ENCODE peak calls at places on chromosomes 2 and 18, in nine cellular contexts. C is CD8-positive, alpha-beta memory T cell; F is mucosa of descending colon; N is mesenchymal stem cell; H is memory B cell; K is NCI-H524; P is activated CD4-positive, alpha-beta T cell treated with anti-CD3 and anti-CD28 coated beads for 24 hours; M is MCF 10A; X is GM04504. A is an unnamed sample.

GRCh38 chr2:186755066-186755465 is 61.2 kb downstream of the FAM171B start:
- DNase-seq in H (no peak), K (no peak), M (no peak), F (no peak), N (no peak), X (peak), P (no peak), C (no peak), A (peak)

GRCh38 chr2:136213836-136214235 is 95.9 kb upstream of the CXCR4 start:
- DNase-seq in H (no peak), N (no peak), M (no peak), X (no peak), C (no peak), F (no peak), P (no peak), K (no peak), A (no peak)

GRCh38 chr2:10141736-10142639 is 19.4 kb downstream of the RRM2 start:
- DNase-seq in M (peak), N (no peak), X (no peak), F (no peak), P (no peak), C (peak), H (peak), K (no peak), A (no peak)

GRCh38 chr2:3730646-3731045 is 27.3 kb downstream of the DCDC2C start:
- DNase-seq in M (peak), F (no peak), H (no peak), N (no peak), K (no peak), X (no peak), C (no peak), P (no peak), A (peak)

GRCh38 chr18:76839395-76839794 is 17.0 kb downstream of the ZNF236 start:
- DNase-seq in P (no peak), M (no peak), K (no peak), N (no peak), X (no peak), H (no peak), C (no peak), F (no peak), A (no peak)

GRCh38 chr2:127420039-127420864 is 2.0 kb downstream of the PROC start:
- DNase-seq in X (no peak), C (no peak), K (no peak), H (no peak), F (no peak), P (no peak), N (no peak), M (no peak), A (no peak)

GRCh38 chr2:46943881-46944798 is 28.5 kb upstream of the MCFD2 start:
- DNase-seq in C (peak), X (no peak), K (no peak), M (no peak), N (no peak), H (peak), P (peak), F (no peak), A (no peak)

GRCh38 chr18:57311472-57311871 is 40.9 kb upstream of the ST8SIA3 start:
- DNase-seq in M (peak), X (no peak), H (no peak), P (no peak), C (no peak), K (no peak), F (no peak), N (no peak), A (no peak)

GRCh38 chr18:27214831-27215230 is 29.7 kb upstream of the CHST9 start:
- DNase-seq in M (peak), K (no peak), N (no peak), H (no peak), C (no peak), F (no peak), P (no peak), X (no peak), A (no peak)

GRCh38 chr2:236965021-236965840 is 120.5 kb upstream of the COPS8 start:
- DNase-seq in H (no peak), K (no peak), N (no peak), M (no peak), X (no peak), C (no peak), P (no peak), F (no peak), A (no peak)

GRCh38 chr2:65316072-65316471 is 88.4 kb downstream of the ACTR2 start:
- DNase-seq in M (peak), P (no peak), N (no peak), C (no peak), X (no peak), K (no peak), F (no peak), H (no peak), A (no peak)

GRCh38 chr2:70709746-70710145 is 58.3 kb downstream of the ADD2 start:
- DNase-seq in H (no peak), K (no peak), F (no peak), N (no peak), M (no peak), X (no peak), P (no peak), C (no peak), A (no peak)

GRCh38 chr18:79918089-79919011 is 33.1 kb downstream of the SLC66A2 start:
- DNase-seq in P (no peak), C (no peak), H (no peak), X (no peak), M (no peak), K (no peak), F (no peak), N (no peak), A (no peak)

GRCh38 chr2:53960476-53960875 is 10.3 kb downstream of the PSME4 start:
- DNase-seq in P (no peak), K (no peak), N (no peak), H (no peak), X (no peak), F (no peak), C (no peak), M (no peak), A (no peak)

GRCh38 chr2:100036020-100036419 is 106.4 kb downstream of the AFF3 start:
- DNase-seq in P (no peak), F (no peak), C (no peak), H (no peak), K (no peak), M (no peak), X (no peak), N (no peak), A (no peak)

GRCh38 chr2:226411727-226412360 is 387.8 kb downstream of the IRS1 start:
- DNase-seq in F (no peak), H (no peak), M (peak), P (no peak), N (no peak), C (no peak), X (no peak), K (no peak), A (no peak)

GRCh38 chr2:52107124-52107523 is 1075.2 kb upstream of the NRXN1 start:
- DNase-seq in H (no peak), X (no peak), K (peak), C (no peak), M (no peak), F (no peak), N (no peak), P (no peak), A (no peak)

GRCh38 chr18:26635466-26635865 is 87.1 kb upstream of the KCTD1 start:
- DNase-seq in C (no peak), M (no peak), N (no peak), K (no peak), H (no peak), P (no peak), X (no peak), F (no peak), A (no peak)

GRCh38 chr2:25103287-25103871 is 61.5 kb downstream of the EFR3B start:
- DNase-seq in M (peak), C (no peak), N (peak), P (no peak), X (peak), F (no peak), K (no peak), H (no peak), A (peak)

GRCh38 chr2:61291851-61292575 is 130.0 kb downstream of the C2orf74 start:
- DNase-seq in H (no peak), F (no peak), N (peak), C (no peak), M (no peak), X (no peak), P (no peak), K (no peak), A (no peak)

GRCh38 chr18:73514449-73514848 is 633.2 kb downstream of the FBXO15 start:
- DNase-seq in M (no peak), C (no peak), N (no peak), F (no peak), H (no peak), P (no peak), K (no peak), X (no peak), A (no peak)

GRCh38 chr2:203890733-203891132 is 23.2 kb downstream of the CTLA4 start:
- DNase-seq in C (no peak), F (no peak), K (no peak), H (no peak), M (no peak), N (no peak), X (no peak), P (no peak), A (no peak)

GRCh38 chr2:212709287-212709686 is 170.7 kb upstream of the ERBB4 start:
- DNase-seq in H (no peak), P (no peak), M (no peak), N (peak), F (no peak), X (no peak), C (no peak), K (no peak), A (no peak)